ENCODE peak calls at places on chromosomes 1 and 21, in eight cellular contexts. K is NCI-H2081; Q is nephron progenitor cell; R is mucosa of gallbladder; O is astrocyte of the spinal cord; B is Caco-2; P is neuronal stem cell; Y is activated naive CD4-positive, alpha-beta T cell. S is an unnamed sample.

GRCh38 chr1:78267513-78268218 is 221.9 kb downstream of the GIPC2 start:
- DNase-seq in Y (no peak), Q (no peak), O (no peak), B (no peak), K (no peak), P (no peak), R (no peak), S (no peak)

GRCh38 chr1:84698151-84698651 is 7.9 kb upstream of the SSX2IP start:
- DNase-seq in Q (no peak), O (peak; percentile 93), Y (no peak), P (no peak), B (no peak), R (no peak), K (no peak), S (no peak)

GRCh38 chr1:23593556-23594148 is 34.4 kb upstream of the ID3 start:
- DNase-seq in B (peak; percentile 64), P (no peak), Q (no peak), R (no peak), K (peak; percentile 69), O (peak; percentile 37), Y (no peak), S (no peak)

GRCh38 chr1:1617516-1617915 is 2.2 kb downstream of the MIB2 start:
- DNase-seq in Q (no peak), P (no peak), R (no peak), K (no peak), B (no peak), O (no peak), Y (no peak), S (peak; percentile 8)

GRCh38 chr1:245888809-245889208 is 618.3 kb downstream of the SMYD3 start:
- DNase-seq in K (no peak), Y (no peak), O (peak; percentile 44), R (no peak), P (peak; percentile 0), Q (no peak), B (no peak), S (no peak)

GRCh38 chr21:26127918-26128317 is 42.7 kb downstream of the APP start:
- DNase-seq in P (no peak), Q (no peak), K (no peak), R (peak; percentile 45), Y (no peak), B (no peak), O (peak; percentile 53), S (no peak)

GRCh38 chr1:64550505-64550904 is 80.6 kb downstream of the CACHD1 start:
- DNase-seq in Y (no peak), R (no peak), K (no peak), P (no peak), O (no peak), Q (no peak), B (no peak), S (no peak)

GRCh38 chr1:218266356-218266755 is 18.7 kb upstream of the RRP15 start:
- DNase-seq in K (no peak), B (no peak), O (no peak), P (no peak), Y (no peak), R (no peak), Q (no peak), S (no peak)

GRCh38 chr1:234751678-234752077 is 141.7 kb upstream of the IRF2BP2 start:
- DNase-seq in Y (no peak), B (no peak), K (no peak), R (no peak), O (no peak), P (no peak), Q (no peak), S (no peak)

GRCh38 chr1:58143972-58144752 is 402.4 kb downstream of the OMA1 start:
- DNase-seq in Q (no peak), Y (no peak), K (no peak), P (no peak), B (no peak), R (no peak), O (no peak), S (no peak)

GRCh38 chr1:8384577-8384976 is 66.7 kb downstream of the SLC45A1 start:
- DNase-seq in Y (no peak), R (no peak), B (no peak), K (no peak), O (no peak), P (no peak), Q (no peak), S (no peak)

GRCh38 chr1:44801491-44802305 is 1.5 kb downstream of the PLK3 start:
- DNase-seq in R (no peak), P (no peak), B (no peak), K (no peak), O (no peak), Y (no peak), Q (no peak), S (peak; percentile 49)

GRCh38 chr1:246450485-246451251 is 56.4 kb downstream of the SMYD3 start:
- DNase-seq in K (peak; percentile 8), O (peak; percentile 43), B (no peak), R (no peak), Q (no peak), Y (no peak), P (peak; percentile 4), S (no peak)

GRCh38 chr1:205172729-205173366 is 38.7 kb downstream of the DSTYK start:
- DNase-seq in B (no peak), Y (no peak), K (no peak), P (no peak), Q (no peak), R (no peak), O (peak; percentile 95), S (no peak)

GRCh38 chr1:42423621-42424200 is 32.1 kb downstream of the ZMYND12 start:
- DNase-seq in Q (no peak), K (no peak), O (no peak), B (no peak), P (no peak), R (no peak), Y (no peak), S (no peak)

GRCh38 chr21:44931501-44932365 is 8.1 kb upstream of the SLX9 start:
- DNase-seq in R (no peak), Y (no peak), O (no peak), K (no peak), Q (no peak), P (no peak), B (no peak), S (no peak)

GRCh38 chr1:59453297-59453970 is 156.5 kb downstream of the FGGY start:
- DNase-seq in O (no peak), R (no peak), Q (no peak), K (no peak), Y (no peak), P (no peak), B (no peak), S (no peak)

GRCh38 chr1:93399781-93400180 is 48.1 kb upstream of the FNBP1L start:
- DNase-seq in Q (no peak), K (no peak), Y (no peak), R (no peak), B (peak; percentile 64), P (no peak), O (no peak), S (no peak)

GRCh38 chr1:17119744-17120482 is 662 bp upstream of the PADI2 start:
- DNase-seq in O (no peak), B (no peak), R (no peak), P (no peak), K (no peak), Y (no peak), Q (no peak), S (no peak)

GRCh38 chr1:117275055-117275454 is 64.3 kb upstream of the VTCN1 start:
- DNase-seq in Q (no peak), P (no peak), B (no peak), O (no peak), Y (no peak), K (no peak), R (no peak), S (no peak)

GRCh38 chr21:41326414-41327080 is 9.9 kb downstream of the FAM3B start:
- DNase-seq in R (peak; percentile 81), O (no peak), Q (no peak), K (no peak), B (no peak), P (no peak), Y (no peak), S (no peak)

GRCh38 chr1:200039849-200040479 is 12.5 kb downstream of the NR5A2 start:
- DNase-seq in B (no peak), K (no peak), Q (peak; percentile 19), O (no peak), R (no peak), P (peak; percentile 35), Y (no peak), S (no peak)

GRCh38 chr1:180482425-180483275 is 19.7 kb downstream of the ACBD6 start:
- DNase-seq in Y (no peak), Q (peak; percentile 16), O (peak; percentile 73), P (peak; percentile 44), K (peak; percentile 25), R (peak; percentile 18), B (no peak), S (no peak)

GRCh38 chr21:28688381-28688780 is 304.3 kb downstream of the LTN1 start:
- DNase-seq in R (no peak), B (no peak), P (no peak), O (no peak), Y (no peak), Q (no peak), K (no peak), S (no peak)

GRCh38 chr1:72845342-72845741 is 563.0 kb upstream of the NEGR1 start:
- DNase-seq in O (peak; percentile 28), Q (no peak), P (no peak), B (peak; percentile 36), R (peak; percentile 13), K (no peak), Y (no peak), S (no peak)

GRCh38 chr1:17759114-17759513 is 4.0 kb downstream of the ACTL8 start:
- DNase-seq in Q (no peak), R (no peak), P (no peak), O (no peak), Y (no peak), B (peak; percentile 62), K (no peak), S (no peak)

GRCh38 chr1:111973150-111973549 is 16.3 kb downstream of the KCND3 start:
- DNase-seq in B (no peak), Q (no peak), O (no peak), Y (no peak), P (no peak), K (no peak), R (no peak), S (no peak)

GRCh38 chr1:237812061-237812460 is 78.7 kb downstream of the ZP4 start:
- DNase-seq in B (no peak), Y (no peak), K (no peak), Q (no peak), P (no peak), O (no peak), R (no peak), S (no peak)

S was measured in CD8-positive, alpha-beta T cell.